ENCODE peak calls at places on chromosomes 7 and 10, in ten cellular contexts. O, X, L, B, A, F, M, R, Q and G are unnamed samples.

GRCh38 chr7:54944179-54944578 is 74.6 kb upstream of the EGFR start:
- DNase-seq in M (no peak), F (peak; percentile 41), A (no peak), X (no peak), R (no peak), Q (no peak), L (no peak), B (no peak), O (no peak), G (no peak)

GRCh38 chr7:148286150-148286549 is 304.4 kb upstream of the C7orf33 start:
- DNase-seq in X (peak; percentile 50), R (no peak), M (peak; percentile 15), F (no peak), Q (no peak), O (peak; percentile 62), A (no peak), B (peak; percentile 16), L (no peak), G (no peak)

GRCh38 chr10:113216068-113216467 is 266.0 kb downstream of the TCF7L2 start:
- DNase-seq in O (peak; percentile 4), L (no peak), M (no peak), X (peak; percentile 7), Q (no peak), R (no peak), B (no peak), A (no peak), F (no peak), G (no peak)

GRCh38 chr7:43700646-43701501 is 28.4 kb downstream of the COA1 start:
- DNase-seq in M (no peak), R (no peak), A (no peak), L (no peak), O (no peak), F (no peak), B (no peak), Q (no peak), X (no peak), G (no peak)

GRCh38 chr7:45328397-45329080 is 170.9 kb downstream of the RAMP3 start:
- DNase-seq in L (no peak), A (no peak), O (no peak), B (no peak), X (no peak), R (no peak), M (no peak), F (no peak), Q (no peak), G (no peak)

GRCh38 chr10:8594176-8594575 is 539.7 kb downstream of the GATA3 start:
- DNase-seq in F (no peak), R (no peak), Q (no peak), A (no peak), L (no peak), B (no peak), X (no peak), M (no peak), O (no peak), G (no peak)

GRCh38 chr7:106127984-106128780 is 16.1 kb upstream of the SYPL1 start:
- DNase-seq in L (no peak), M (no peak), O (no peak), F (no peak), X (no peak), B (no peak), R (no peak), Q (no peak), A (no peak), G (no peak)

GRCh38 chr7:37732253-37732652 is 48.7 kb downstream of the GPR141 start:
- DNase-seq in B (peak; percentile 2), M (peak; percentile 66), L (peak; percentile 56), F (peak; percentile 42), X (peak; percentile 59), O (peak; percentile 2), Q (no peak), A (no peak), R (no peak), G (peak; percentile 83)

GRCh38 chr7:126791306-126791705 is 461.4 kb downstream of the GRM8 start:
- DNase-seq in X (no peak), L (no peak), A (no peak), F (no peak), B (no peak), M (no peak), O (no peak), R (no peak), Q (no peak), G (no peak)